ENCODE peak calls at places on chromosomes 16 and 17, in six cellular contexts. One of them, this sample, is unnamed.

GRCh38 chr16:4984174-4985000 is 26.3 kb downstream of the SEC14L5 start:
- DNase-seq in posterior cingulate gyrus: no peak
- DNase-seq in frontal cortex: no peak
- DNase-seq in PC-9: no peak
- DNase-seq in EL: no peak
- DNase-seq in NCI-H1092: no peak
- DNase-seq in this sample: peak

GRCh38 chr17:79950306-79950705 is 85.4 kb downstream of the TBC1D16 start:
- DNase-seq in EL: no peak
- DNase-seq in frontal cortex: no peak
- DNase-seq in posterior cingulate gyrus: no peak
- DNase-seq in PC-9: no peak
- DNase-seq in NCI-H1092: no peak
- DNase-seq in this sample: peak

GRCh38 chr17:7992516-7992915 is 9.9 kb upstream of the GUCY2D start:
- DNase-seq in posterior cingulate gyrus: no peak
- DNase-seq in PC-9: peak
- DNase-seq in frontal cortex: no peak
- DNase-seq in NCI-H1092: no peak
- DNase-seq in EL: peak
- DNase-seq in this sample: no peak

GRCh38 chr17:83125515-83126274 is 46.3 kb downstream of the METRNL start:
- DNase-seq in EL: no peak
- DNase-seq in NCI-H1092: no peak
- DNase-seq in frontal cortex: no peak
- DNase-seq in posterior cingulate gyrus: no peak
- DNase-seq in PC-9: peak
- DNase-seq in this sample: no peak

GRCh38 chr17:9057310-9057709 is 36.0 kb downstream of the NTN1 start:
- DNase-seq in frontal cortex: no peak
- DNase-seq in NCI-H1092: no peak
- DNase-seq in posterior cingulate gyrus: no peak
- DNase-seq in PC-9: no peak
- DNase-seq in EL: no peak
- DNase-seq in this sample: no peak

GRCh38 chr17:40551091-40551873 is 14.0 kb downstream of the CCR7 start:
- DNase-seq in EL: peak
- DNase-seq in posterior cingulate gyrus: no peak
- DNase-seq in frontal cortex: no peak
- DNase-seq in NCI-H1092: no peak
- DNase-seq in PC-9: no peak
- DNase-seq in this sample: no peak

GRCh38 chr17:82449136-82449882 is 1.2 kb downstream of the CYBC1 start:
- DNase-seq in PC-9: no peak
- DNase-seq in NCI-H1092: no peak
- DNase-seq in frontal cortex: no peak
- DNase-seq in posterior cingulate gyrus: no peak
- DNase-seq in EL: no peak
- DNase-seq in this sample: no peak

GRCh38 chr17:57140321-57140720 is 55.3 kb downstream of the AKAP1 start:
- DNase-seq in frontal cortex: no peak
- DNase-seq in EL: no peak
- DNase-seq in posterior cingulate gyrus: no peak
- DNase-seq in NCI-H1092: no peak
- DNase-seq in PC-9: no peak
- DNase-seq in this sample: no peak

GRCh38 chr17:2723997-2724782 is 12.6 kb upstream of the CLUH start:
- DNase-seq in NCI-H1092: no peak
- DNase-seq in PC-9: peak
- DNase-seq in EL: no peak
- DNase-seq in frontal cortex: no peak
- DNase-seq in posterior cingulate gyrus: no peak
- DNase-seq in this sample: no peak

GRCh38 chr16:24113115-24113745 is 142.9 kb upstream of the CACNG3 start:
- DNase-seq in NCI-H1092: no peak
- DNase-seq in frontal cortex: no peak
- DNase-seq in posterior cingulate gyrus: no peak
- DNase-seq in EL: no peak
- DNase-seq in PC-9: no peak
- DNase-seq in this sample: no peak

GRCh38 chr16:66523861-66524354 is 26.0 kb downstream of the TK2 start:
- DNase-seq in frontal cortex: no peak
- DNase-seq in EL: no peak
- DNase-seq in NCI-H1092: no peak
- DNase-seq in PC-9: no peak
- DNase-seq in posterior cingulate gyrus: no peak
- DNase-seq in this sample: no peak

GRCh38 chr17:7903154-7904103 is 12.7 kb downstream of the RNF227 start:
- DNase-seq in EL: no peak
- DNase-seq in frontal cortex: no peak
- DNase-seq in PC-9: peak
- DNase-seq in NCI-H1092: no peak
- DNase-seq in posterior cingulate gyrus: no peak
- DNase-seq in this sample: no peak

GRCh38 chr16:87725596-87726235 is 40.1 kb downstream of the KLHDC4 start:
- DNase-seq in frontal cortex: no peak
- DNase-seq in NCI-H1092: no peak
- DNase-seq in posterior cingulate gyrus: no peak
- DNase-seq in PC-9: no peak
- DNase-seq in EL: no peak
- DNase-seq in this sample: no peak

GRCh38 chr17:82247856-82248671 is 19.2 kb downstream of the SLC16A3 start:
- DNase-seq in EL: no peak
- DNase-seq in NCI-H1092: no peak
- DNase-seq in PC-9: no peak
- DNase-seq in posterior cingulate gyrus: no peak
- DNase-seq in frontal cortex: no peak
- DNase-seq in this sample: no peak

GRCh38 chr17:76678330-76678729 is 32.4 kb downstream of the MXRA7 start:
- DNase-seq in EL: no peak
- DNase-seq in posterior cingulate gyrus: no peak
- DNase-seq in NCI-H1092: no peak
- DNase-seq in PC-9: no peak
- DNase-seq in frontal cortex: no peak
- DNase-seq in this sample: no peak

GRCh38 chr17:41982026-41982989 is 15.7 kb downstream of the CNP start:
- DNase-seq in posterior cingulate gyrus: no peak
- DNase-seq in EL: no peak
- DNase-seq in PC-9: no peak
- DNase-seq in NCI-H1092: no peak
- DNase-seq in frontal cortex: no peak
- DNase-seq in this sample: no peak

GRCh38 chr17:45313927-45314760 is 2.7 kb downstream of the MAP3K14 start:
- DNase-seq in NCI-H1092: no peak
- DNase-seq in frontal cortex: no peak
- DNase-seq in PC-9: no peak
- DNase-seq in EL: no peak
- DNase-seq in posterior cingulate gyrus: no peak
- DNase-seq in this sample: no peak

GRCh38 chr16:67668495-67669157 is 2.0 kb downstream of the C16orf86 start:
- DNase-seq in frontal cortex: peak
- DNase-seq in PC-9: no peak
- DNase-seq in EL: no peak
- DNase-seq in posterior cingulate gyrus: no peak
- DNase-seq in NCI-H1092: no peak
- DNase-seq in this sample: no peak

GRCh38 chr17:1431631-1432104 is 24.4 kb downstream of the CRK start:
- DNase-seq in PC-9: no peak
- DNase-seq in posterior cingulate gyrus: no peak
- DNase-seq in frontal cortex: no peak
- DNase-seq in EL: no peak
- DNase-seq in NCI-H1092: no peak
- DNase-seq in this sample: no peak

GRCh38 chr17:10226930-10227695 is 28.7 kb upstream of the GAS7 start:
- DNase-seq in NCI-H1092: no peak
- DNase-seq in PC-9: peak
- DNase-seq in posterior cingulate gyrus: no peak
- DNase-seq in frontal cortex: peak
- DNase-seq in EL: peak
- DNase-seq in this sample: peak

GRCh38 chr17:49603238-49603637 is 27.6 kb downstream of the NXPH3 start:
- DNase-seq in EL: no peak
- DNase-seq in posterior cingulate gyrus: no peak
- DNase-seq in NCI-H1092: no peak
- DNase-seq in PC-9: no peak
- DNase-seq in frontal cortex: no peak
- DNase-seq in this sample: no peak

GRCh38 chr16:71830359-71830758 is 15.4 kb upstream of the ATXN1L start:
- DNase-seq in EL: no peak
- DNase-seq in posterior cingulate gyrus: no peak
- DNase-seq in NCI-H1092: no peak
- DNase-seq in frontal cortex: no peak
- DNase-seq in PC-9: no peak
- DNase-seq in this sample: no peak

GRCh38 chr17:65182233-65182632 is 45.1 kb downstream of the RGS9 start:
- DNase-seq in posterior cingulate gyrus: no peak
- DNase-seq in PC-9: no peak
- DNase-seq in NCI-H1092: no peak
- DNase-seq in EL: no peak
- DNase-seq in frontal cortex: no peak
- DNase-seq in this sample: no peak

GRCh38 chr17:68033636-68034451 is 1.7 kb upstream of the KPNA2 start:
- DNase-seq in EL: peak
- DNase-seq in NCI-H1092: no peak
- DNase-seq in posterior cingulate gyrus: no peak
- DNase-seq in PC-9: peak
- DNase-seq in frontal cortex: no peak
- DNase-seq in this sample: no peak

GRCh38 chr16:48277158-48277557 is 29.8 kb upstream of the ABCC11 start:
- DNase-seq in PC-9: no peak
- DNase-seq in NCI-H1092: peak
- DNase-seq in posterior cingulate gyrus: no peak
- DNase-seq in frontal cortex: no peak
- DNase-seq in EL: no peak
- DNase-seq in this sample: no peak

GRCh38 chr17:49581645-49581992 is 5.9 kb downstream of the NXPH3 start:
- DNase-seq in NCI-H1092: no peak
- DNase-seq in frontal cortex: no peak
- DNase-seq in PC-9: no peak
- DNase-seq in posterior cingulate gyrus: no peak
- DNase-seq in EL: no peak
- DNase-seq in this sample: no peak

GRCh38 chr16:11072420-11073153 is 128.2 kb downstream of the CLEC16A start:
- DNase-seq in PC-9: no peak
- DNase-seq in NCI-H1092: no peak
- DNase-seq in posterior cingulate gyrus: no peak
- DNase-seq in frontal cortex: no peak
- DNase-seq in EL: no peak
- DNase-seq in this sample: no peak

GRCh38 chr17:50637829-50638571 is 3.3 kb downstream of the ABCC3 start:
- DNase-seq in PC-9: no peak
- DNase-seq in NCI-H1092: no peak
- DNase-seq in posterior cingulate gyrus: no peak
- DNase-seq in EL: no peak
- DNase-seq in frontal cortex: no peak
- DNase-seq in this sample: no peak

GRCh38 chr17:16491703-16492612 is at the start of gene LRRC75A:
- DNase-seq in frontal cortex: peak
- DNase-seq in PC-9: peak
- DNase-seq in posterior cingulate gyrus: no peak
- DNase-seq in EL: peak
- DNase-seq in NCI-H1092: peak
- DNase-seq in this sample: no peak

GRCh38 chr16:19980866-19981265 is 92.8 kb downstream of the GPR139 start:
- DNase-seq in posterior cingulate gyrus: no peak
- DNase-seq in NCI-H1092: no peak
- DNase-seq in EL: peak
- DNase-seq in PC-9: no peak
- DNase-seq in frontal cortex: no peak
- DNase-seq in this sample: no peak

GRCh38 chr17:28946239-28946638 is 5.1 kb downstream of the PHF12 start:
- DNase-seq in posterior cingulate gyrus: no peak
- DNase-seq in EL: peak
- DNase-seq in frontal cortex: no peak
- DNase-seq in PC-9: no peak
- DNase-seq in NCI-H1092: no peak
- DNase-seq in this sample: no peak

GRCh38 chr16:56938664-56939513 is 6.9 kb downstream of the HERPUD1 start:
- DNase-seq in EL: no peak
- DNase-seq in NCI-H1092: no peak
- DNase-seq in frontal cortex: no peak
- DNase-seq in posterior cingulate gyrus: no peak
- DNase-seq in PC-9: no peak
- DNase-seq in this sample: no peak

GRCh38 chr17:60524463-60525346 is 1.3 kb downstream of the APPBP2 start:
- DNase-seq in NCI-H1092: no peak
- DNase-seq in posterior cingulate gyrus: no peak
- DNase-seq in PC-9: no peak
- DNase-seq in EL: peak
- DNase-seq in frontal cortex: no peak
- DNase-seq in this sample: peak

GRCh38 chr16:81266680-81267095 is 28.2 kb downstream of the BCO1 start:
- DNase-seq in EL: no peak
- DNase-seq in PC-9: peak
- DNase-seq in frontal cortex: no peak
- DNase-seq in posterior cingulate gyrus: no peak
- DNase-seq in NCI-H1092: no peak
- DNase-seq in this sample: no peak

GRCh38 chr16:67470314-67470713 is 10.6 kb downstream of the ATP6V0D1 start:
- DNase-seq in frontal cortex: peak
- DNase-seq in posterior cingulate gyrus: peak
- DNase-seq in PC-9: no peak
- DNase-seq in EL: no peak
- DNase-seq in NCI-H1092: peak
- DNase-seq in this sample: no peak

GRCh38 chr17:4497101-4497824 is 1.4 kb upstream of the SPNS2 start:
- DNase-seq in frontal cortex: peak
- DNase-seq in NCI-H1092: no peak
- DNase-seq in EL: peak
- DNase-seq in PC-9: peak
- DNase-seq in posterior cingulate gyrus: no peak
- DNase-seq in this sample: no peak

GRCh38 chr17:10144456-10144855 is 54.0 kb downstream of the GAS7 start:
- DNase-seq in NCI-H1092: no peak
- DNase-seq in EL: no peak
- DNase-seq in PC-9: no peak
- DNase-seq in posterior cingulate gyrus: no peak
- DNase-seq in frontal cortex: no peak
- DNase-seq in this sample: no peak

GRCh38 chr16:55691771-55692170 is 36.0 kb downstream of the SLC6A2 start:
- DNase-seq in posterior cingulate gyrus: no peak
- DNase-seq in PC-9: no peak
- DNase-seq in NCI-H1092: no peak
- DNase-seq in EL: no peak
- DNase-seq in frontal cortex: no peak
- DNase-seq in this sample: no peak